ENCODE peak calls at places on chromosomes 5 and 9, in eight cellular contexts. Z, I, W, M, R, Y, B and P are unnamed samples. For H3K27me3, the result is how much of the 10 kb centered on the place peaks cover.

GRCh38 chr9:93825348-93826115 is 129.6 kb downstream of the BARX1 start:
- DNase-seq in I (no peak), M (no peak), W (no peak), B (no peak), Z (no peak), Y (peak), R (no peak), P (no peak)

GRCh38 chr5:82397741-82398320 is 119.7 kb upstream of the RPS23 start:
- DNase-seq in Y (no peak), Z (no peak), R (no peak), W (no peak), I (no peak), B (no peak), M (peak), P (no peak)

GRCh38 chr5:39161578-39161977 is 57.8 kb downstream of the FYB1 start:
- DNase-seq in Y (no peak), M (no peak), I (no peak), W (no peak), B (no peak), R (no peak), Z (no peak), P (no peak)

GRCh38 chr9:34430843-34431437 is 27.4 kb downstream of the FAM219A start:
- DNase-seq in Y (no peak), M (peak), I (peak), Z (peak), R (peak), W (peak), B (no peak), P (no peak)

GRCh38 chr5:95715799-95716461 is 15.2 kb upstream of the RHOBTB3 start:
- DNase-seq in R (no peak), I (no peak), Y (no peak), B (no peak), M (peak), Z (no peak), W (no peak), P (no peak)

GRCh38 chr5:133942589-133943474 is 25.6 kb downstream of the C5orf15 start:
- DNase-seq in R (peak), Y (no peak), M (no peak), B (peak), Z (no peak), W (no peak), I (no peak), P (no peak)

GRCh38 chr5:142474426-142474825 is 149.6 kb upstream of the SPRY4 start:
- DNase-seq in M (peak), W (no peak), B (no peak), R (no peak), Y (no peak), I (no peak), Z (no peak), P (no peak)

GRCh38 chr5:37792976-37793328 is 46.9 kb downstream of the GDNF start:
- DNase-seq in I (no peak), M (peak), Z (no peak), R (no peak), B (no peak), W (no peak), Y (no peak), P (no peak)

GRCh38 chr5:112772095-112772494 is 34.4 kb downstream of the APC start:
- DNase-seq in B (no peak), Z (no peak), R (no peak), I (no peak), M (peak), Y (no peak), W (no peak), P (no peak)

GRCh38 chr9:34385561-34386230 is 9.0 kb upstream of the MYORG start:
- DNase-seq in I (no peak), B (peak), Z (no peak), M (no peak), W (no peak), R (no peak), Y (no peak), P (no peak)

GRCh38 chr9:87086111-87086510 is 138.8 kb upstream of the GAS1 start:
- DNase-seq in I (no peak), Z (no peak), B (no peak), W (no peak), M (no peak), R (no peak), Y (no peak), P (no peak)

GRCh38 chr9:109568089-109568488 is 70.0 kb upstream of the PTPN3 start:
- DNase-seq in Z (no peak), R (no peak), B (no peak), I (no peak), M (no peak), Y (no peak), W (no peak), P (no peak)

GRCh38 chr9:92686954-92687353 is 17.0 kb upstream of the IPPK start:
- DNase-seq in R (no peak), Y (no peak), B (no peak), W (no peak), Z (no peak), I (no peak), M (no peak), P (no peak)

GRCh38 chr5:166340039-166340438 is 1951.4 kb upstream of the WWC1 start:
- DNase-seq in B (no peak), M (no peak), W (no peak), R (no peak), Y (no peak), I (no peak), Z (no peak), P (no peak)

GRCh38 chr5:147455321-147455720 is 54.5 kb downstream of the DPYSL3 start:
- DNase-seq in B (no peak), M (no peak), I (no peak), Y (no peak), W (no peak), Z (peak), R (no peak), P (no peak)

GRCh38 chr9:78115073-78115472 is 83.5 kb upstream of the GNAQ start:
- DNase-seq in B (no peak), Z (peak), R (no peak), Y (no peak), I (no peak), M (no peak), W (no peak), P (no peak)

GRCh38 chr5:179754024-179754423 is 21.4 kb downstream of the MAML1 start:
- DNase-seq in W (no peak), M (no peak), Z (no peak), Y (no peak), I (no peak), B (no peak), R (peak), P (no peak)

GRCh38 chr9:21656776-21657637 is 145.4 kb upstream of the MTAP start:
- DNase-seq in Y (no peak), M (no peak), W (no peak), R (no peak), Z (no peak), I (no peak), B (no peak), P (no peak)

GRCh38 chr5:86232246-86232645 is 385.5 kb upstream of the COX7C start:
- DNase-seq in M (no peak), B (no peak), Z (no peak), I (no peak), W (peak), R (no peak), Y (no peak), P (no peak)

GRCh38 chr5:10323588-10324488 is 16.1 kb upstream of the CMBL start:
- DNase-seq in I (no peak), Y (no peak), R (no peak), W (no peak), M (no peak), Z (no peak), B (no peak), P (no peak)

DNA sequence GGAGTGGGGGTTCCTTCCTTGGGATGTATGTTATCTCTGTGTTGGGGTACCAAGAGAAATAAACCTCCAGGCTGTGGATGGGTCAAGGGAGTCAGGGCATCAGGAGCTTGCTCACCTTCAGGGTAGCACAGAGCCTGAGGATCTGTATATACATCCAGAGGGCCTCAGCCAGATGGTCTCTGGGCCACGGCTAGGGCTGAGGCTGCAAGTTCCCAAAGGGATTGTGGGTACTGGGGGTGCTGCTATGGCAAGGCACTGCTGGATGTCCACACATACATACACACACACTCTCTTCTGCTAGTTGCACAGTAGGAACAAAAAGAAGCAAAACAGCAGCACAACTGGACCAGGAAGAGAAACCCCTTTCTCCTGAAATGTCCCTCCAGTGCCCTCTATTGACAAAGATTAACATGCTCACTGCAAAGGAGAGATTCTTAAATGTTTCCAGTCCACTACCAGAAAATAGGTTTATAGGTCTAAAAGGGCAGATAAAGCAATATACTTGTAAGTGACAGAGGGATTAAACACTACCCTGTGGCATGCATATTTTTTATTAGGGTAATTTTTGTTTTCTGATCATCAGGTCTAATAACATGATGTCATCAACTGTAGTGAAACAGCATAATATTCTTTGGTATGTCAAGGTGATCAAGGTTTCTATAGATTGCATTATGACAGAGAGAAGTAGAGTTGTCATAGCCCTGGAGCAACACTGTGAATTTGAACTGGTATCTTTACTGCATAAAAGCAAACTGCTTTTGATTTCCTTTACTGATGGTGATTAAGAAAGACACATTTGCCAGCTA is 56.3 kb upstream of the KCNN2 start:
- DNase-seq in W (no peak), B (no peak), Y (no peak), Z (peak), I (no peak), R (no peak), M (peak), P (no peak)
- TF ChIP-seq CTCF in W (peak), B (no peak), Y (no peak), Z (peak), I (no peak), R (no peak), M (peak), P (no peak)

GRCh38 chr5:161547573-161548471 is 1.3 kb upstream of the GABRB2 start:
- DNase-seq in R (peak), W (peak), Y (peak), M (no peak), B (no peak), Z (peak), I (no peak), P (no peak)

GRCh38 chr5:161544350-161544765 is 2.2 kb downstream of the GABRB2 start:
- DNase-seq in Y (no peak), W (no peak), Z (peak), R (peak), I (peak), M (peak), B (no peak), P (no peak)

GRCh38 chr5:161545701-161546462 is 643 bp downstream of the GABRB2 start:
- DNase-seq in Z (peak), B (no peak), I (no peak), M (no peak), W (no peak), R (no peak), Y (no peak), P (no peak)

GRCh38 chr5:161548472-161549094 is 2.1 kb upstream of the GABRB2 start:
- DNase-seq in Y (no peak), M (no peak), R (no peak), B (no peak), Z (peak), W (no peak), I (peak), P (no peak)

GRCh38 chr5:161546463-161547301 is at the start of gene GABRB2:
- DNase-seq in R (peak), B (no peak), I (peak), Z (peak), M (no peak), W (peak), Y (no peak), P (no peak)
- H3K27ac ChIP-seq in R (no peak), B (no peak), I (no peak), Z (no peak), M (no peak), W (no peak), Y (no peak), P (no peak)

DNA sequence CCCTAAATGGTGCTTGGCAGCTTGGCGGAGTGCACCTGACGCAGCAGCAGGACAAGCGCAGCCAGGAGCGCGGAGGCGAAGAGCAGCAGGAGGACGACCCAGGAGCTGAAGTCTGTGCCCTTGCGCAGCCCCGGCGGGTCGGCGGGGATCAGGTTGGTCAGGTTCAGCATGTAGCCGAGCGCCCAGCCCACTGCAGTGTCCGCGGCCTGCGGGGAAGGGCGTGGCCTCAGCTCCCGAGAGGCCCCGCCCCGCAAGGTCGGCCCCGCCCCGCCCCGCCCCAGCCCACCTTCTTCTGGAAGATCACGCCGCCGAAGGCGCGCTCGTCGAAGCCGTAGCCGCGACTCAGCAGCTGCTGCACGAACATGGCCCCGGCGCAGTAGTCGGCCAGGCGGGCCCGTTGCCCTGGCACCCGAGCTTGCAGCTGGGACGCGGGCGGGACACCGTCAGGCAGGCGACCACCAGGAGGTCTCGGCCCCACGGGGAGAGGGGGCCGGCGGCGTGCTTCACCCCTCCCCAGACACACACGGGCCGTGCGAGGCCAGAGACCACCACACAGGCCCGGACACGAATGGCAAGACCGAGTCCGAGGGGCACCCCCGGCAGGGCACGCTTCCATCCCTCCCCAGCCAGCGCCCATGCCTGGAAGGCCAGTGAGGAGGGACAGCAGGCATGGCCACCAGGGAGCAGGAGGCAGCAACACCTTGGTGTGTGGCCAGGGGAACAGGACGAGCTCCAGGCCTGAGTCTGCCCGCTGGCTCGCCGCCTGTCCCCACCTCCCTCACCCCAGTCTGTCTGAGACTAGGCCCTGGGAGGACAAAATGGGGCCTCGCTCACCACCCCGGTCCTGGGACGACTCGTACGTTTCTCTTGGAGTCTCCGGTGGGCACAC is 2.9 kb upstream of the NPDC1 start:
- DNase-seq in W (no peak), Y (no peak), M (no peak), Z (no peak), B (no peak), R (no peak), I (no peak), P (no peak)
- H3K27me3 ChIP-seq in W (under half), Y (half or more), M (under half), Z (half or more), B (half or more), R (half or more), I (under half), P (half or more)

GRCh38 chr5:140882591-140882899 is 621 bp downstream of the PCDHA13 start:
- DNase-seq in R (no peak), I (no peak), Y (no peak), Z (peak), M (no peak), B (no peak), W (no peak), P (no peak)

GRCh38 chr5:140883927-140884697 is 2.2 kb downstream of the PCDHA13 start:
- DNase-seq in M (no peak), I (no peak), W (no peak), R (no peak), B (no peak), Z (no peak), Y (peak), P (no peak)

GRCh38 chr5:140877262-140877581 is 2.1 kb downstream of the PCDHA12 start:
- DNase-seq in B (no peak), Y (peak), M (no peak), Z (no peak), I (no peak), W (no peak), R (no peak), P (no peak)

GRCh38 chr5:140883373-140883772 is 1.4 kb downstream of the PCDHA13 start:
- DNase-seq in B (no peak), Y (no peak), Z (no peak), I (no peak), W (peak), R (no peak), M (no peak), P (no peak)

DNA sequence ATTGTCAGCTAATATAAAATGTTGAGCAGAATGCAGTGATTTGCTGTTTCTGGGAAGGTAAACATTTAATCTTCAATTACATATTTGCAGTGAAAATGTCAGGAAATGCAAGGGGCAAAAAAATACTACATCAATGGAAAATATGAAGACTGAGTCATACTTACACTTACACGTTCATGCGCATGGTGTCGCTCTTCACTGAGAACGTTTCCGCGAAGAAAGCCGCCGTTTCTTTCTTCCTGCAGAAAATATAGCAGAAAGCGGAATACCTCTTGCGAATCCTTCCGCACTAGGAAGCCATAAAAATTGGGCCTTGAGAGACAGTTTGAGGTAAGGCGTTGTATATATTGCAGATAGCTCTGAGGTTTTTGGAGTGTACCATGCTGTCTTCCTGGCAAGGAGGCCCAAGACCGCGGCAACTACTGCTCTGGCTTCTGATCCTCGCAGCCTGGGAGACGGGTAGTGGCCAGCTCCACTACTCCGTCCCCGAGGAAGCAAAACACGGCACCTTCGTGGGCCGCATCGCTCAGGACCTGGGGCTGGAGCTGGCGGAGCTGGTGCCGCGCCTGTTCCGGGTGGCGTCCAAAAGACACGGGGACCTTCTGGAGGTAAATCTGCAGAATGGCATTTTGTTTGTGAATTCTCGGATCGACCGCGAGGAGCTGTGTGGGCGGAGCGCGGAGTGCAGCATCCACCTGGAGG is at the start of gene PCDHA13:
- DNase-seq in W (no peak), I (no peak), Y (no peak), M (no peak), B (no peak), R (no peak), Z (peak), P (no peak)
- TF ChIP-seq CTCF in W (no peak), I (no peak), Y (no peak), M (peak), B (no peak), R (peak), Z (peak), P (no peak)

GRCh38 chr9:113885183-113886002 is 9.3 kb downstream of the ZNF618 start:
- DNase-seq in B (no peak), M (no peak), R (no peak), Y (no peak), Z (no peak), W (no peak), I (no peak), P (no peak)
- H3K27ac ChIP-seq in B (no peak), M (no peak), R (peak), Y (peak), Z (no peak), W (peak), I (peak), P (no peak)

GRCh38 chr5:76958976-76959767 is 6.3 kb downstream of the CRHBP start:
- DNase-seq in R (no peak), Z (no peak), B (no peak), I (no peak), W (no peak), Y (no peak), M (peak), P (no peak)

GRCh38 chr5:76953551-76954382 is 922 bp downstream of the CRHBP start:
- DNase-seq in W (peak), I (no peak), M (no peak), B (no peak), R (no peak), Z (peak), Y (peak), P (no peak)

GRCh38 chr5:76952795-76953536 is at the start of gene CRHBP:
- DNase-seq in W (no peak), R (no peak), I (no peak), M (peak), B (no peak), Y (no peak), Z (peak), P (no peak)

GRCh38 chr5:76956033-76956432 is 3.2 kb downstream of the CRHBP start:
- DNase-seq in B (no peak), I (no peak), W (no peak), Z (no peak), M (no peak), Y (no peak), R (no peak), P (no peak)

DNA sequence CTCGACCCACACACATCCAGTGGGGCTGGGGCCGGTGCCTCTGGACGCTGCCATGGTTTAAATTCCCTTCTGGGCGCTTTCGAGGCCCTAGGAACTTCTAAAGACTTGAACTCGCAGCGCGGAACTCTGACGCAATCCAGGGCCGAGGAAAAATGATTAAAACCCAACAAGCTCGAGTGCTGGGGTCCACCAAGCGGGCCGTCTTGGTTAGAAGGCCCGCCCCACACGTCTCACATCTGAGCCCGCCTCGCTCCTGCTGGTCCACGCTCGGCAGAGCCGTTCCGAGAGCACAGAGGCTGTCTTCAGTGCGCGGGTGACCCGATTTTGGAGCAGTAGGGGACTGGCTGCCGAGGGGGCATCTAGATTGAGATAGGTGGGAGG is 1.5 kb downstream of the CRHBP start:
- DNase-seq in Y (no peak), I (no peak), B (no peak), Z (peak), M (no peak), R (no peak), W (no peak), P (no peak)
- H3K27me3 ChIP-seq in Y (under half), I (under half), B (under half), Z (half or more), M (under half), R (under half), W (under half), P (under half)

GRCh38 chr5:55176176-55176818 is 3.3 kb upstream of the CDC20B start:
- DNase-seq in I (peak), Y (peak), R (no peak), W (peak), Z (peak), B (no peak), M (no peak), P (no peak)
- TF ChIP-seq CTCF in I (peak), Y (no peak), R (peak), W (peak), Z (peak), B (peak), M (no peak), P (no peak)

GRCh38 chr5:52810426-52810825 is 22.7 kb downstream of the ITGA1 start:
- DNase-seq in I (no peak), M (no peak), Z (no peak), W (no peak), Y (no peak), B (no peak), R (no peak), P (no peak)
- H3K27ac ChIP-seq in I (no peak), M (peak), Z (no peak), W (no peak), Y (peak), B (no peak), R (peak), P (no peak)

GRCh38 chr9:133510926-133511505 is 13.7 kb downstream of the MYMK start:
- DNase-seq in R (no peak), Y (no peak), I (peak), Z (no peak), M (no peak), B (no peak), W (peak), P (no peak)
- H3K27me3 ChIP-seq in R (under half), Y (half or more), I (under half), Z (under half), M (under half), B (under half), W (under half), P (under half)

GRCh38 chr5:73297430-73297829 is 124.4 kb downstream of the TMEM174 start:
- DNase-seq in R (no peak), M (no peak), I (no peak), Z (no peak), B (no peak), Y (no peak), W (no peak), P (no peak)
- TF ChIP-seq CTCF in R (no peak), M (peak), I (no peak), Z (peak), B (no peak), Y (no peak), W (no peak), P (no peak)